ENCODE peak calls at places on chromosomes 12 and 14, in seven cellular contexts. S, L, Q, Y, V, O and T are unnamed samples.

GRCh38 chr12:39723831-39724230 is 104.2 kb upstream of the ABCD2 start:
- DNase-seq in V (no peak), S (no peak), Q (no peak), L (no peak), Y (peak; percentile 86), O (no peak), T (peak; percentile 30)

GRCh38 chr14:78005325-78005724 is 164.8 kb upstream of the NRXN3 start:
- DNase-seq in S (peak; percentile 65), V (no peak), L (no peak), Q (no peak), O (no peak), Y (no peak), T (no peak)

GRCh38 chr12:73452672-73453469 is 1084.8 kb upstream of the ATXN7L3B start:
- DNase-seq in O (no peak), V (no peak), Q (no peak), S (no peak), L (no peak), Y (no peak), T (no peak)

GRCh38 chr12:131473721-131474709 is 236.9 kb upstream of the SFSWAP start:
- DNase-seq in S (no peak), O (peak; percentile 53), V (no peak), Q (peak; percentile 78), L (no peak), Y (no peak), T (peak; percentile 81)

GRCh38 chr14:54783660-54784015 is 119.0 kb downstream of the GCH1 start:
- DNase-seq in Y (no peak), Q (no peak), S (no peak), O (no peak), L (no peak), V (no peak), T (no peak)

GRCh38 chr12:103801709-103802585 is 39.1 kb downstream of the NT5DC3 start:
- DNase-seq in L (no peak), V (no peak), S (peak; percentile 43), Q (no peak), O (no peak), Y (peak; percentile 11), T (no peak)

GRCh38 chr14:72751276-72752033 is 142.4 kb downstream of the DPF3 start:
- DNase-seq in V (no peak), Q (no peak), Y (no peak), L (no peak), S (no peak), O (no peak), T (no peak)

GRCh38 chr14:72828604-72829003 is 65.3 kb downstream of the DPF3 start:
- DNase-seq in V (no peak), L (no peak), Q (no peak), Y (no peak), O (no peak), S (no peak), T (no peak)

GRCh38 chr12:118645219-118645618 is 268.9 kb downstream of the SUDS3 start:
- DNase-seq in O (peak; percentile 70), V (no peak), Q (peak; percentile 12), S (no peak), L (peak; percentile 21), Y (no peak), T (peak; percentile 60)

GRCh38 chr14:75426332-75427125 is 1.3 kb upstream of the JDP2 start:
- DNase-seq in Y (no peak), L (no peak), V (no peak), S (no peak), O (no peak), Q (no peak), T (no peak)

GRCh38 chr14:55580401-55581010 is 499 bp downstream of the KTN1 start:
- DNase-seq in Y (no peak), O (peak; percentile 79), S (no peak), Q (no peak), L (peak; percentile 63), V (peak; percentile 39), T (peak; percentile 44)

GRCh38 chr14:26199599-26200370 is 398.0 kb downstream of the NOVA1 start:
- DNase-seq in O (no peak), V (no peak), Y (no peak), L (no peak), S (no peak), Q (peak; percentile 5), T (no peak)

GRCh38 chr12:130761537-130762318 is 45.6 kb upstream of the RIMBP2 start:
- DNase-seq in Y (peak; percentile 21), V (peak; percentile 16), L (peak; percentile 26), S (peak; percentile 53), O (peak; percentile 88), Q (peak; percentile 78), T (peak; percentile 80)